ENCODE peak calls at places on chromosomes 11 and 22, in four cellular contexts. T is H1, Y is A549, S is HepG2. B is an unnamed sample.
A peak's percentile ranks its signal among the peaks of the same experiment; 100 is the strongest.

GRCh38 chr11:73795925-73796632 is 8.4 kb downstream of the MRPL48 start:
- DNase-seq in T (peak; percentile 75), Y (peak; percentile 28), S (no peak), B (no peak)

GRCh38 chr11:128627666-128628342 is 40.4 kb upstream of the ETS1 start:
- DNase-seq in T (peak; percentile 43), Y (no peak), S (no peak), B (no peak)

GRCh38 chr22:45678961-45679912 is 7.6 kb downstream of the ATXN10 start:
- DNase-seq in T (no peak), Y (no peak), S (no peak), B (no peak)

GRCh38 chr11:104973616-104974015 is 5.2 kb upstream of the CASP4 start:
- DNase-seq in T (no peak), Y (no peak), S (no peak), B (no peak)

GRCh38 chr11:34358258-34358665 is 452 bp upstream of the ABTB2 start:
- DNase-seq in T (no peak), Y (peak; percentile 82), S (peak; percentile 75), B (peak; percentile 76)

GRCh38 chr11:65425105-65425970 is 2.7 kb downstream of the NEAT1 start:
- DNase-seq in T (no peak), Y (peak; percentile 87), S (no peak), B (peak; percentile 74)

GRCh38 chr11:97770570-97770969 is 1250.2 kb upstream of the CNTN5 start:
- DNase-seq in T (no peak), Y (no peak), S (no peak), B (no peak)

GRCh38 chr11:69968407-69969347 is 109.4 kb upstream of the ANO1 start:
- DNase-seq in T (no peak), Y (no peak), S (no peak), B (no peak)

GRCh38 chr22:24471570-24471969 is 23.6 kb upstream of the UPB1 start:
- DNase-seq in T (peak; percentile 17), Y (no peak), S (no peak), B (no peak)

GRCh38 chr22:35549338-35549737 is 8.7 kb downstream of the RASD2 start:
- DNase-seq in T (no peak), Y (no peak), S (no peak), B (no peak)

GRCh38 chr11:58622344-58622743 is at the start of gene CNTF:
- DNase-seq in T (no peak), Y (no peak), S (no peak), B (no peak)

GRCh38 chr11:12215192-12215591 is 104.8 kb downstream of the MICAL2 start:
- DNase-seq in T (no peak), Y (no peak), S (no peak), B (no peak)

GRCh38 chr11:130388607-130389205 is 39.7 kb downstream of the ADAMTS8 start:
- DNase-seq in T (no peak), Y (no peak), S (no peak), B (no peak)

GRCh38 chr11:35146074-35146521 is 7.1 kb downstream of the CD44 start:
- DNase-seq in T (no peak), Y (no peak), S (no peak), B (no peak)

GRCh38 chr11:130389315-130389935 is 39.0 kb downstream of the ADAMTS8 start:
- DNase-seq in T (no peak), Y (no peak), S (no peak), B (no peak)

GRCh38 chr11:57490456-57491248 is 24.9 kb downstream of the SLC43A1 start:
- DNase-seq in T (no peak), Y (no peak), S (no peak), B (no peak)

GRCh38 chr11:73454987-73455386 is 78.8 kb downstream of the RELT start:
- DNase-seq in T (no peak), Y (no peak), S (no peak), B (no peak)

GRCh38 chr11:3234846-3235245 is 2.6 kb upstream of the MRGPRE start:
- DNase-seq in T (no peak), Y (no peak), S (no peak), B (no peak)

GRCh38 chr22:50544746-50545253 is 899 bp upstream of the KLHDC7B start:
- DNase-seq in T (no peak), Y (no peak), S (no peak), B (no peak)

GRCh38 chr11:90134420-90135003 is at the start of gene NAALAD2:
- DNase-seq in T (peak; percentile 77), Y (peak; percentile 5), S (peak; percentile 59), B (peak; percentile 8)

GRCh38 chr11:134223066-134223465 is 701 bp downstream of the NCAPD3 start:
- DNase-seq in T (no peak), Y (peak; percentile 2), S (no peak), B (no peak)

GRCh38 chr22:28183078-28183870 is 264.2 kb upstream of the PITPNB start:
- DNase-seq in T (no peak), Y (no peak), S (no peak), B (no peak)

GRCh38 chr11:27282141-27282590 is 80.8 kb downstream of the CCDC34 start:
- DNase-seq in T (no peak), Y (peak; percentile 83), S (peak; percentile 60), B (no peak)

GRCh38 chr11:102924851-102925380 is 30.6 kb downstream of the MMP13 start:
- DNase-seq in T (no peak), Y (no peak), S (no peak), B (no peak)
- TF ChIP-seq PHF8 in T (no peak), Y (no peak), S (no peak), B (no peak)

GRCh38 chr11:15108592-15109130 is 6.1 kb upstream of the INSC start:
- DNase-seq in T (no peak), Y (no peak), S (no peak), B (no peak)

GRCh38 chr11:15107730-15108515 is 6.8 kb upstream of the INSC start:
- DNase-seq in T (no peak), Y (no peak), S (no peak), B (no peak)

GRCh38 chr11:15109602-15110001 is 5.1 kb upstream of the INSC start:
- DNase-seq in T (no peak), Y (no peak), S (no peak), B (no peak)

GRCh38 chr11:15104166-15104565 is 10.6 kb upstream of the INSC start:
- DNase-seq in T (no peak), Y (no peak), S (no peak), B (no peak)

GRCh38 chr11:15106201-15106965 is 8.3 kb upstream of the INSC start:
- DNase-seq in T (no peak), Y (no peak), S (no peak), B (peak; percentile 8)
- TF ChIP-seq PHF8 in T (no peak), Y (no peak), S (no peak), B (no peak)

DNA sequence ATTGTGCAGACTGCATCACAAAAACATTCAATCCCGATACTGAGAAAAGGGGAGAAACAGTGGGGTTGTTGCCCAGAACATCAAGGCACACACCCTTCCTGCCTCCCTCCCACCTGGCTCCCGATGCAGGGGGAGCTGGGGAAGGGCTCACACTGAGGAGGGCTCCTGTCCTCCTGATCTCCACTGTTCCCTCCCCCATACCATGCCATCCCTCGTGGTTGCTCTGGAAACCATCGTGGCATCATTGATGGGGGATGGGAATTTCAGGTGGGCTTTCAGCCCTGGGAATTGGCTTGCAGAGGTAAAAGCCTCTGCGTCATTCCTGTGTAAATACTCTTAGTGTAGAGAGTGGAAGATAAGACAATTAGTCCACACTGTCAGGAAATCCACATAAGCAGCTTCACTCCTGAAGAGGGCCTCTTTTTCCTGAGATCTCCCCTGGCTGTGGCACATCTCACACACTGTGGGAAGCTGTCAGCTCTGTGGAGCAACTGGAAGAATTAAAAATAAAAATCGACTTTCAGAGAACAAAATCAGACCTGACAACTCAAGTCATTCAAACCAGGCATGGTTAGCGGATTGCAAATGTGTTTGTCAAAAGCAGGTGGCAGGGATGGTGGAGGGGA is 176.0 kb downstream of the CHST1 start:
- DNase-seq in T (no peak), Y (no peak), S (no peak), B (no peak)
- TF ChIP-seq PHF8 in T (no peak), Y (no peak), S (no peak), B (no peak)

GRCh38 chr11:76025068-76025467 is 181.2 kb downstream of the WNT11 start:
- DNase-seq in T (no peak), Y (no peak), S (no peak), B (no peak)
- TF ChIP-seq PHF8 in T (no peak), Y (no peak), S (no peak), B (no peak)

GRCh38 chr11:47176328-47177228 is at the start of gene ARFGAP2:
- DNase-seq in T (peak; percentile 93), Y (peak; percentile 95), S (peak; percentile 84), B (peak; percentile 100)

GRCh38 chr11:47175746-47176327 is 842 bp downstream of the ARFGAP2 start:
- DNase-seq in T (no peak), Y (no peak), S (no peak), B (no peak)

GRCh38 chr11:47172740-47173139 is 3.9 kb downstream of the ARFGAP2 start:
- DNase-seq in T (no peak), Y (no peak), S (no peak), B (no peak)

GRCh38 chr11:47171057-47171838 is 5.4 kb downstream of the ARFGAP2 start:
- DNase-seq in T (no peak), Y (no peak), S (no peak), B (no peak)

GRCh38 chr11:47171856-47172255 is 4.8 kb downstream of the ARFGAP2 start:
- DNase-seq in T (no peak), Y (no peak), S (no peak), B (no peak)
- TF ChIP-seq PHF8 in T (no peak), Y (no peak), S (no peak), B (no peak)

DNA sequence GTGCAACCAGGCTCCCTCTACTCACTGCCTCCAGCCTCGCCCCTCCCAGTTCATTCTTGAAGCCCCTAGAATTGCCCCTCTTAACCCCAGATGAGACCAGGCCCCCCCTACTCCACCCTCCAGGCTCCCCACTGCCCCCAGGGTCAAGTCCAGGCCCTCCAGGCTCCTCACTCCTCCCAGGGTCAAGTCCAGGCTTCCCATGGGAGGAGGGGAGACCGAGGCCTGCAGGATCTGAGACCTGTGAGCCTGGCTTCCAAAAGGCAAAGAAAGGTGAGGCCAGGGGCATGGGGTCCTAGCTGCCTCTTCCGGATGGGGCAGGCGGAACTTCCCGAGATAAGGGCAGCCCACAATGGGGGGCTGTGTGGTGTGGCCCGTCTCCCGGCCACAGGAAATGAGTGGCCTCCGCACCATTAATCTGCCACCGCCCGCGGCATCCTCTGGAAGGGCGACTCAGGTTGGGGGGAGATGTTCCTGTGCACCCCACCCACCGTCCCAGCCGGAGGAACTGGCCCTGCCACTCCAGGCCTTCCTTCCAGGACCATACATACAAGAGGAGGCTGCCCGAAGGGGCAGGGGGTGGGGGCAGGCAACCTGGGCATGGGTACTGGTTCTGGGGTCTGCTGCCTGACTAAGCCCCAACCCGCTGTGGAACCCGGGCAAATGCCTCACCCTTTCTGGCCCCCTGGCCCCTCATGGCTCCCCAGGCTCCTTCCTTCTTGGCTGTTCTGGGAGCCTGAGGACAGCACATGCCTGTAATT is 35.1 kb upstream of the WNT11 start:
- DNase-seq in T (no peak), Y (no peak), S (no peak), B (no peak)
- TF ChIP-seq PHF8 in T (no peak), Y (no peak), S (no peak), B (no peak)

B was measured in K562.